ENCODE peak calls at places on chromosomes 12 and 14, in eight cellular contexts. One of them, this sample, is unnamed.

GRCh38 chr12:64016521-64016920 is 172.0 kb downstream of the SRGAP1 start:
- DNase-seq in iPS DF 6.9: no peak
- DNase-seq in HT-29: no peak
- DNase-seq in stimulated activated CD4-positive, alpha-beta T cell treated with anti-CD3 and anti-CD28 coated beads, Interleukin-2, amount 100 ng/mL, for 4 hours: no peak
- DNase-seq in AG09309: no peak
- DNase-seq in NT2/D1: no peak
- DNase-seq in AG08395: no peak
- DNase-seq in ecto neural progenitor cell: no peak
- DNase-seq in this sample: no peak

GRCh38 chr12:60112778-60113177 is 516.9 kb downstream of the SLC16A7 start:
- DNase-seq in HT-29: no peak
- DNase-seq in NT2/D1: no peak
- DNase-seq in AG08395: no peak
- DNase-seq in stimulated activated CD4-positive, alpha-beta T cell treated with anti-CD3 and anti-CD28 coated beads, Interleukin-2, amount 100 ng/mL, for 4 hours: no peak
- DNase-seq in AG09309: no peak
- DNase-seq in iPS DF 6.9: no peak
- DNase-seq in ecto neural progenitor cell: no peak
- DNase-seq in this sample: no peak

GRCh38 chr12:22047495-22047894 is 1.5 kb downstream of the CMAS start:
- DNase-seq in NT2/D1: no peak
- DNase-seq in stimulated activated CD4-positive, alpha-beta T cell treated with anti-CD3 and anti-CD28 coated beads, Interleukin-2, amount 100 ng/mL, for 4 hours: no peak
- DNase-seq in iPS DF 6.9: no peak
- DNase-seq in AG08395: no peak
- DNase-seq in ecto neural progenitor cell: no peak
- DNase-seq in HT-29: no peak
- DNase-seq in AG09309: no peak
- DNase-seq in this sample: no peak

GRCh38 chr12:127108360-127109215 is 1158.4 kb upstream of the TMEM132C start:
- DNase-seq in iPS DF 6.9: peak
- DNase-seq in NT2/D1: peak
- DNase-seq in HT-29: peak
- DNase-seq in AG08395: peak
- DNase-seq in ecto neural progenitor cell: peak
- DNase-seq in AG09309: peak
- DNase-seq in stimulated activated CD4-positive, alpha-beta T cell treated with anti-CD3 and anti-CD28 coated beads, Interleukin-2, amount 100 ng/mL, for 4 hours: peak
- DNase-seq in this sample: peak

GRCh38 chr12:110365743-110366473 is 37.6 kb downstream of the ANAPC7 start:
- DNase-seq in iPS DF 6.9: no peak
- DNase-seq in stimulated activated CD4-positive, alpha-beta T cell treated with anti-CD3 and anti-CD28 coated beads, Interleukin-2, amount 100 ng/mL, for 4 hours: no peak
- DNase-seq in AG08395: no peak
- DNase-seq in NT2/D1: no peak
- DNase-seq in AG09309: no peak
- DNase-seq in HT-29: no peak
- DNase-seq in ecto neural progenitor cell: no peak
- DNase-seq in this sample: no peak

GRCh38 chr14:44565968-44566367 is 58.9 kb upstream of the FSCB start:
- DNase-seq in HT-29: no peak
- DNase-seq in NT2/D1: no peak
- DNase-seq in stimulated activated CD4-positive, alpha-beta T cell treated with anti-CD3 and anti-CD28 coated beads, Interleukin-2, amount 100 ng/mL, for 4 hours: no peak
- DNase-seq in AG08395: no peak
- DNase-seq in iPS DF 6.9: no peak
- DNase-seq in ecto neural progenitor cell: no peak
- DNase-seq in AG09309: no peak
- DNase-seq in this sample: no peak

GRCh38 chr14:64954491-64955240 is 12.1 kb upstream of the GPX2 start:
- DNase-seq in stimulated activated CD4-positive, alpha-beta T cell treated with anti-CD3 and anti-CD28 coated beads, Interleukin-2, amount 100 ng/mL, for 4 hours: no peak
- DNase-seq in iPS DF 6.9: no peak
- DNase-seq in AG08395: no peak
- DNase-seq in NT2/D1: no peak
- DNase-seq in ecto neural progenitor cell: no peak
- DNase-seq in AG09309: no peak
- DNase-seq in HT-29: no peak
- DNase-seq in this sample: peak

GRCh38 chr12:5718680-5719079 is 226.4 kb downstream of the ANO2 start:
- DNase-seq in AG09309: no peak
- DNase-seq in AG08395: no peak
- DNase-seq in ecto neural progenitor cell: peak
- DNase-seq in HT-29: no peak
- DNase-seq in iPS DF 6.9: no peak
- DNase-seq in stimulated activated CD4-positive, alpha-beta T cell treated with anti-CD3 and anti-CD28 coated beads, Interleukin-2, amount 100 ng/mL, for 4 hours: no peak
- DNase-seq in NT2/D1: no peak
- DNase-seq in this sample: no peak

GRCh38 chr14:68961781-68962584 is 17.1 kb downstream of the ACTN1 start:
- DNase-seq in AG09309: no peak
- DNase-seq in iPS DF 6.9: no peak
- DNase-seq in NT2/D1: no peak
- DNase-seq in ecto neural progenitor cell: no peak
- DNase-seq in HT-29: peak
- DNase-seq in AG08395: no peak
- DNase-seq in stimulated activated CD4-positive, alpha-beta T cell treated with anti-CD3 and anti-CD28 coated beads, Interleukin-2, amount 100 ng/mL, for 4 hours: no peak
- DNase-seq in this sample: no peak

GRCh38 chr12:106258935-106259334 is 11.1 kb upstream of the CKAP4 start:
- DNase-seq in HT-29: no peak
- DNase-seq in AG08395: no peak
- DNase-seq in iPS DF 6.9: no peak
- DNase-seq in ecto neural progenitor cell: no peak
- DNase-seq in stimulated activated CD4-positive, alpha-beta T cell treated with anti-CD3 and anti-CD28 coated beads, Interleukin-2, amount 100 ng/mL, for 4 hours: no peak
- DNase-seq in NT2/D1: no peak
- DNase-seq in AG09309: no peak
- DNase-seq in this sample: no peak

GRCh38 chr12:47733142-47733541 is 7.9 kb upstream of the ENDOU start:
- DNase-seq in iPS DF 6.9: no peak
- DNase-seq in stimulated activated CD4-positive, alpha-beta T cell treated with anti-CD3 and anti-CD28 coated beads, Interleukin-2, amount 100 ng/mL, for 4 hours: no peak
- DNase-seq in HT-29: no peak
- DNase-seq in AG09309: no peak
- DNase-seq in AG08395: no peak
- DNase-seq in NT2/D1: no peak
- DNase-seq in ecto neural progenitor cell: no peak
- DNase-seq in this sample: no peak

GRCh38 chr12:49200882-49201594 is 12.2 kb upstream of the TUBA1A start:
- DNase-seq in HT-29: peak
- DNase-seq in ecto neural progenitor cell: no peak
- DNase-seq in stimulated activated CD4-positive, alpha-beta T cell treated with anti-CD3 and anti-CD28 coated beads, Interleukin-2, amount 100 ng/mL, for 4 hours: no peak
- DNase-seq in NT2/D1: no peak
- DNase-seq in AG09309: peak
- DNase-seq in AG08395: peak
- DNase-seq in iPS DF 6.9: no peak
- DNase-seq in this sample: no peak

GRCh38 chr14:104935026-104935650 is 10.5 kb downstream of the PLD4 start:
- DNase-seq in AG09309: no peak
- DNase-seq in stimulated activated CD4-positive, alpha-beta T cell treated with anti-CD3 and anti-CD28 coated beads, Interleukin-2, amount 100 ng/mL, for 4 hours: no peak
- DNase-seq in NT2/D1: no peak
- DNase-seq in iPS DF 6.9: no peak
- DNase-seq in HT-29: no peak
- DNase-seq in ecto neural progenitor cell: no peak
- DNase-seq in AG08395: peak
- DNase-seq in this sample: no peak

GRCh38 chr14:36667679-36668078 is 6.0 kb downstream of the PAX9 start:
- DNase-seq in iPS DF 6.9: no peak
- DNase-seq in AG09309: no peak
- DNase-seq in AG08395: no peak
- DNase-seq in stimulated activated CD4-positive, alpha-beta T cell treated with anti-CD3 and anti-CD28 coated beads, Interleukin-2, amount 100 ng/mL, for 4 hours: no peak
- DNase-seq in ecto neural progenitor cell: no peak
- DNase-seq in NT2/D1: no peak
- DNase-seq in HT-29: no peak
- DNase-seq in this sample: no peak